ENCODE peak calls at places on chromosomes 16 and 17, in four cellular contexts. K is stimulated activated memory B cell treated with anti-CD40 and anti-IgM and Interleukin-4, amounts not matched to agents 10 μg/mL and 1 μg/mL and 100 μg/mL, for 72 hours; G is sciatic nerve; X is K562. J is an unnamed sample.

GRCh38 chr17:32302860-32303649 is 37.4 kb downstream of the RHBDL3 start:
- ATAC-seq in K (peak; percentile 22), X (no peak), G (no peak), J (no peak)

GRCh38 chr16:31093132-31093703 is 1.4 kb downstream of the VKORC1 start:
- ATAC-seq in X (peak; percentile 63), K (no peak), G (peak; percentile 7), J (no peak)

GRCh38 chr16:73122604-73123386 is 74.9 kb upstream of the ZFHX3 start:
- ATAC-seq in G (peak; percentile 77), X (no peak), K (no peak), J (no peak)

GRCh38 chr16:63553980-63554379 is 1517.7 kb upstream of the CDH8 start:
- ATAC-seq in X (no peak), G (no peak), K (no peak), J (no peak)

GRCh38 chr16:88363239-88363891 is 19.4 kb upstream of the ZNF469 start:
- ATAC-seq in K (peak; percentile 77), X (no peak), G (no peak), J (no peak)

GRCh38 chr17:11538366-11538765 is 59.9 kb upstream of the DNAH9 start:
- ATAC-seq in G (no peak), X (no peak), K (no peak), J (no peak)

GRCh38 chr16:89015271-89015859 is 38.4 kb upstream of the CBFA2T3 start:
- ATAC-seq in G (no peak), K (peak; percentile 46), X (no peak), J (no peak)

GRCh38 chr16:87956169-87956770 is 5.0 kb downstream of the BANP start:
- ATAC-seq in G (peak; percentile 61), X (peak; percentile 62), K (peak; percentile 74), J (no peak)

GRCh38 chr17:17346428-17347233 is 43.5 kb downstream of the NT5M start:
- ATAC-seq in X (no peak), G (no peak), K (no peak), J (no peak)

GRCh38 chr16:77736879-77737278 is 14.6 kb downstream of the NUDT7 start:
- ATAC-seq in X (no peak), K (peak; percentile 48), G (no peak), J (no peak)

GRCh38 chr16:10536814-10537389 is 43.5 kb downstream of the EMP2 start:
- ATAC-seq in X (no peak), G (no peak), K (no peak), J (no peak)

J was measured in gastroesophageal sphincter.